ENCODE peak calls at places on chromosome 14, in ten cellular contexts. L is transverse colon, X is suprapubic skin, A is breast epithelium, H is A549, E is Peyer's patch, W is lower leg skin, G is body of pancreas, Q is endothelial cell of umbilical vein, Z is uterus. S is an unnamed sample.

GRCh38 chr14:50452979-50453705 is 56.5 kb upstream of the CDKL1 start:
- DNase-seq in L (no peak), X (no peak), A (no peak), H (no peak), E (no peak), W (no peak), G (no peak), Q (no peak), Z (no peak), S (no peak)

GRCh38 chr14:69054030-69054429 is 74.9 kb upstream of the ACTN1 start:
- DNase-seq in L (no peak), X (no peak), A (no peak), H (no peak), E (no peak), W (no peak), G (no peak), Q (no peak), Z (no peak), S (no peak)

GRCh38 chr14:83463500-83464098 is 1929.9 kb upstream of the SEL1L start:
- DNase-seq in L (no peak), X (no peak), A (no peak), H (no peak), E (no peak), W (no peak), G (peak; percentile 49), Q (peak; percentile 46), Z (no peak), S (no peak)

GRCh38 chr14:105200074-105200473 is 19.0 kb upstream of the NUDT14 start:
- DNase-seq in L (no peak), X (no peak), A (no peak), H (no peak), E (no peak), W (no peak), G (no peak), Q (no peak), Z (no peak), S (no peak)

GRCh38 chr14:91996951-91997371 is 42.9 kb downstream of the TRIP11 start:
- DNase-seq in L (no peak), X (no peak), A (no peak), H (peak; percentile 15), E (no peak), W (no peak), G (no peak), Q (peak; percentile 85), Z (no peak), S (no peak)

GRCh38 chr14:20627337-20628032 is 14.0 kb downstream of the OR6S1 start:
- DNase-seq in L (no peak), X (no peak), A (no peak), H (no peak), E (no peak), W (no peak), G (no peak), Q (no peak), Z (no peak), S (no peak)

GRCh38 chr14:20530771-20531571 is 25.6 kb downstream of the RNASE10 start:
- DNase-seq in L (peak; percentile 80), X (peak; percentile 76), A (peak; percentile 54), H (peak; percentile 46), E (peak; percentile 93), W (peak; percentile 92), G (peak; percentile 60), Q (peak; percentile 71), Z (peak; percentile 76), S (peak; percentile 7)

GRCh38 chr14:51067306-51067705 is 27.6 kb downstream of the TRIM9 start:
- DNase-seq in L (no peak), X (no peak), A (no peak), H (no peak), E (no peak), W (no peak), G (no peak), Q (no peak), Z (no peak), S (no peak)

GRCh38 chr14:31166271-31166561 is 41.4 kb downstream of the HECTD1 start:
- DNase-seq in L (no peak), X (no peak), A (no peak), H (no peak), E (no peak), W (no peak), G (no peak), Q (no peak), Z (no peak), S (no peak)

GRCh38 chr14:23646648-23647549 is 10.7 kb downstream of the DHRS2 start:
- DNase-seq in L (no peak), X (no peak), A (no peak), H (no peak), E (no peak), W (peak; percentile 17), G (no peak), Q (no peak), Z (no peak), S (no peak)

GRCh38 chr14:71563754-71564153 is 368.5 kb upstream of the RGS6 start:
- DNase-seq in L (no peak), X (no peak), A (no peak), H (no peak), E (no peak), W (no peak), G (no peak), Q (no peak), Z (no peak), S (no peak)

GRCh38 chr14:23483216-23483854 is 13.8 kb downstream of the NGDN start:
- DNase-seq in L (no peak), X (no peak), A (no peak), H (peak; percentile 60), E (no peak), W (no peak), G (no peak), Q (no peak), Z (no peak), S (no peak)

DNA sequence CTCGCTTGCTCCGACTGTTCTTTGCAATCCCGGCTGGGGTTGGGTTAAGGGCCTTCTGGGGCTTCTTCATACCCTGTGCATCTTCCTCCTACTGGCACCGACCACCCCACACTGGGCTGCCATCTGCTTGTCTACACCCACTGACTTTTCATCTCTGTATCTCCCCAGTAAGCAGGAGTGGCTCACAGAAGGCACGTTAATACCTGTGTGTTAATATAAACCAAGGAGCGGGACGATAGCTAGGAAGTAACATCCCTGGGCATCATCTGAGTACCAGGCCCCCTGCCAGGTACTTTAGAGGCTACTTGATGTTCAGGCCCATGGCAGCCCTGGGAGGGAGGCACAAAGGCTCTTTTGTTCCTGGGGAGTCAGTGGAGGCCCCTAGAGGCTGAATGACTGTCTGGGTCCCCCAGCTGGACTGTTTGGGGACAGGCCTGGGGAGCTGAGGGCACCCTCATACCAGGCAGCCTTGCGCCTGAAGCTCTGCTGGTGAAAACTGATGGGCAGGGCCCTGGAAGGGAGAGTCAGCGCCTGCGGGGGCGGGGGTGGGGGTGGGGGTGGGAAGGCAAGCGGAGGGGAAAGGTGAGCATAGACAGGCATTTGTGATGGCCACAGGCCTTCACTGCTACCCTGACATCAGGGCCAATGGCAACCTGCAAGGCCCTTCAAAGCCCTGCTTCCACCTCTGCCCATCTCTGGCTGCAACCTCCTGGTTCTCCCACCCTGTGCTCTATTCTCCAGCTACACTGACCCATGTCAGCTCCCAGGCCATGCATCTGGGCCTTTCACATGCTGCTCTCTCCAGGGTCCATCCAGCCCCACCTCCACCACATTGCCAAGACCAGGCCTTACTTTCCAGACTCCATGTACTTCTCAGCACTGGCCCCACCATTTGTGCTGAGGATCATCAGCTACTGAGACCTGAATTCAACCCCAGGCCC is 34.2 kb upstream of the DEGS2 start:
- DNase-seq in L (no peak), X (no peak), A (peak; percentile 47), H (no peak), E (no peak), W (no peak), G (peak; percentile 31), Q (no peak), Z (peak; percentile 31), S (no peak)
- TF ChIP-seq CTCF in L (no peak), X (no peak), A (no peak), H (no peak), E (no peak), W (no peak), G (no peak), Q (no peak), Z (no peak), S (no peak)

GRCh38 chr14:96105921-96106441 is 66.8 kb downstream of the C14orf132 start:
- DNase-seq in L (peak; percentile 63), X (peak; percentile 90), A (peak; percentile 64), H (no peak), E (peak; percentile 61), W (peak; percentile 92), G (peak; percentile 24), Q (no peak), Z (peak; percentile 43), S (no peak)
- TF ChIP-seq POLR2A in L (no peak), X (no peak), A (no peak), H (no peak), E (no peak), W (no peak), G (no peak), Q (no peak), Z (no peak), S (no peak)

DNA sequence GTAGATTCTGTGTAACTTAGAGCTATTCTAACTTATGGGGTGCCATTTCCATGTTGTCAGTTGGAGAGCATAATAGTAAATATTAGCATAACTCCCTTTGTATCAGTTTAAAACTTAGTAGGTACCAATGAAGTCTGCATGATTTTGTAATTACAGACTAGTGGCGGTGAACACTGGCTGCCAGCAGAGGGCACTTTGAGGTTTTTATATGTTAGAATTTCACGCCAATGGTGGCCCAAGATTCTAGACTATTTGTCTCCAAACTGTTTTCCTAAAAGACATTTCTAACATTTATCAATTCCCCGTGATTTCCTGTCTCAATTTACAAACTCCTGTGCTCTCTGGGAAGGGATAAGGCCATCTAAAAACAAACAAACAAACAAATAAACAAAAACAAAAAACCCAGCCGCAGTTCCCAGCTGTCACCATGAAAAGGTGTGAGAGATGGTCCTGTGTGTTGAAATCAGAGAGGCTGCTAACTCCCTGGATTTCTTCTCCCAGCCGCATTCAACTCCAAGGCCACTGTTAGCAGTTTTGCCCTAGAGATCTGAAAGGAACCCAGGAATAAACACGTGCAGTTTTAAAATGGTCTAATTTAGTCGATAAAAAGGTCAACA is 57.6 kb downstream of the BRMS1L start:
- DNase-seq in L (peak; percentile 29), X (no peak), A (no peak), H (peak; percentile 10), E (no peak), W (no peak), G (peak; percentile 37), Q (no peak), Z (no peak), S (no peak)
- TF ChIP-seq CTCF in L (peak; percentile 57), X (peak; percentile 22), A (no peak), H (peak; percentile 74), E (no peak), W (no peak), G (peak; percentile 62), Q (peak; percentile 52), Z (no peak), S (no peak)

DNA sequence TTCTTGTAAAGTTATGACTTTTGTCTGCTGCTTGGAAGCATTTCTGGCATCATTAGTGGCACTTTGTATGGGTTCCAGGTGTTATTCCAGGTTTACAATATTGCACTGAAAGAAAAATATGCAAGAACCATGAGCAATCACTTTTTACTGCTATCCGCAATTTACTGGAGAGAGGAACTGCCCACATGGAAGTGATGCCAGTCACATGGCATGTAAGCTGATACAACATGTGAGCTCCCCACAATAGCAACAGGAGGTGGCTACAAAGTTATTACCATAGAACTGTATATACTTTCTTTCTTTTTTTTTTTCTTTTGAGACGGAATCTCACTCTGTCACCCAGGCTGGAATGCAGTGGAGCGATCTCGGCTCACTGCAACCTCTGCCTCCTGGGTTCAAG is 1012.1 kb downstream of the BCL11B start:
- DNase-seq in L (peak; percentile 12), X (no peak), A (no peak), H (no peak), E (no peak), W (no peak), G (no peak), Q (no peak), Z (no peak), S (no peak)
- TF ChIP-seq POLR2A in L (no peak), X (no peak), A (no peak), H (no peak), E (no peak), W (no peak), G (no peak), Q (no peak), Z (no peak), S (no peak)